ENCODE peak calls at places on chromosomes 13 and 19, in eight cellular contexts. T, R, F, W, L, X, B and I are unnamed samples.

GRCh38 chr13:100589178-100589725 is 663 bp upstream of the GGACT start:
- DNase-seq in W (no peak), L (no peak), T (no peak), F (no peak), R (no peak), X (no peak), B (no peak), I (no peak)

GRCh38 chr13:46614582-46614981 is 61.6 kb downstream of the LRCH1 start:
- DNase-seq in T (no peak), L (no peak), B (no peak), W (no peak), R (no peak), F (peak; percentile 58), X (no peak), I (peak; percentile 87)

GRCh38 chr13:75307370-75307984 is 174.5 kb downstream of the TBC1D4 start:
- DNase-seq in L (no peak), T (no peak), F (peak; percentile 14), R (no peak), X (no peak), B (no peak), W (no peak), I (peak; percentile 11)

GRCh38 chr19:38649305-38650179 is 2.1 kb downstream of the ACTN4 start:
- DNase-seq in L (no peak), W (no peak), T (no peak), X (no peak), R (no peak), F (no peak), B (no peak), I (no peak)

GRCh38 chr13:100297413-100297812 is 208.5 kb downstream of the PCCA start:
- DNase-seq in X (no peak), R (no peak), L (no peak), W (no peak), T (no peak), B (no peak), F (no peak), I (no peak)

GRCh38 chr13:30639671-30640070 is 22.0 kb downstream of the USPL1 start:
- DNase-seq in L (no peak), W (no peak), R (peak; percentile 74), T (no peak), F (peak; percentile 64), X (no peak), B (no peak), I (peak; percentile 24)

GRCh38 chr19:13102666-13103584 is at the start of gene LYL1:
- DNase-seq in X (peak; percentile 79), B (no peak), L (no peak), W (no peak), F (no peak), R (no peak), T (peak; percentile 91), I (no peak)

GRCh38 chr13:99278199-99278598 is 20.0 kb upstream of the GPR18 start:
- DNase-seq in L (no peak), R (no peak), W (no peak), T (no peak), B (no peak), F (no peak), X (no peak), I (no peak)

GRCh38 chr13:70893832-70894231 is 785.6 kb upstream of the KLHL1 start:
- DNase-seq in W (no peak), L (no peak), R (no peak), X (no peak), F (peak; percentile 21), T (no peak), B (no peak), I (peak; percentile 79)

GRCh38 chr13:64640002-64640401 is 2590.1 kb downstream of the PCDH9 start:
- DNase-seq in R (no peak), T (no peak), B (peak; percentile 39), L (no peak), F (no peak), X (no peak), W (no peak), I (peak; percentile 6)

GRCh38 chr13:72062566-72062965 is 195.6 kb upstream of the DACH1 start:
- DNase-seq in R (no peak), F (no peak), X (peak; percentile 52), L (no peak), T (no peak), W (no peak), B (peak; percentile 6), I (no peak)

GRCh38 chr13:31896427-31896826 is 135.1 kb upstream of the FRY start:
- DNase-seq in X (no peak), F (peak; percentile 70), T (peak; percentile 41), B (no peak), R (no peak), W (no peak), L (no peak), I (peak; percentile 91)

GRCh38 chr13:40613192-40613818 is 53.1 kb downstream of the FOXO1 start:
- DNase-seq in R (no peak), B (no peak), L (no peak), T (peak; percentile 60), F (no peak), W (peak; percentile 23), X (no peak), I (no peak)

GRCh38 chr19:8361921-8362793 is 1.8 kb upstream of the ANGPTL4 start:
- DNase-seq in R (peak; percentile 80), L (peak; percentile 96), X (no peak), B (peak; percentile 69), F (peak; percentile 94), T (peak; percentile 95), W (no peak), I (peak; percentile 97)

GRCh38 chr13:84192125-84192524 is 309.9 kb upstream of the SLITRK1 start:
- DNase-seq in W (no peak), T (no peak), X (no peak), B (no peak), R (no peak), L (peak; percentile 16), F (peak; percentile 98), I (peak; percentile 90)

GRCh38 chr19:2727640-2727944 is 6.4 kb upstream of the DIRAS1 start:
- DNase-seq in F (no peak), T (no peak), W (no peak), X (no peak), R (no peak), L (no peak), B (no peak), I (no peak)

GRCh38 chr13:51781246-51782022 is 22.5 kb downstream of the DHRS12 start:
- DNase-seq in X (no peak), W (no peak), L (no peak), T (no peak), F (no peak), B (peak; percentile 9), R (no peak), I (peak; percentile 57)

GRCh38 chr19:36093146-36093662 is 17.7 kb upstream of the OVOL3 start:
- DNase-seq in T (no peak), R (no peak), B (no peak), W (no peak), X (no peak), F (no peak), L (no peak), I (no peak)

GRCh38 chr19:47446534-47447469 is 24.9 kb downstream of the SLC8A2 start:
- DNase-seq in B (no peak), W (no peak), R (no peak), F (no peak), L (no peak), T (no peak), X (peak; percentile 84), I (no peak)

GRCh38 chr13:106683918-106684317 is 116.0 kb upstream of the ARGLU1 start:
- DNase-seq in W (no peak), X (no peak), F (no peak), R (no peak), B (no peak), L (no peak), T (no peak), I (no peak)

GRCh38 chr19:42132851-42133528 is 744 bp upstream of the POU2F2 start:
- DNase-seq in L (no peak), R (peak; percentile 63), B (peak; percentile 86), W (peak; percentile 80), T (peak; percentile 32), X (peak; percentile 86), F (no peak), I (peak; percentile 39)

GRCh38 chr19:42335374-42335936 is 10.0 kb downstream of the MEGF8 start:
- DNase-seq in B (no peak), T (no peak), R (no peak), L (no peak), F (no peak), W (no peak), X (no peak), I (no peak)

GRCh38 chr13:37209621-37210020 is 104.2 kb upstream of the CSNK1A1L start:
- DNase-seq in L (no peak), T (no peak), R (no peak), X (no peak), B (no peak), F (peak; percentile 47), W (no peak), I (no peak)

GRCh38 chr19:3710265-3710812 is 2.2 kb downstream of the TJP3 start:
- DNase-seq in X (no peak), T (peak; percentile 58), L (no peak), W (no peak), R (peak; percentile 32), F (no peak), B (peak; percentile 70), I (peak; percentile 71)

GRCh38 chr13:73715114-73715909 is 418.9 kb downstream of the KLF12 start:
- DNase-seq in W (peak; percentile 10), F (no peak), B (no peak), X (no peak), T (no peak), R (no peak), L (no peak), I (no peak)

GRCh38 chr13:27535546-27535945 is 84.8 kb downstream of the LNX2 start:
- DNase-seq in R (no peak), B (no peak), W (no peak), X (no peak), T (no peak), F (no peak), L (no peak), I (no peak)

GRCh38 chr19:46962030-46962570 is 57.5 kb upstream of the NPAS1 start:
- DNase-seq in W (no peak), T (no peak), R (no peak), B (no peak), X (no peak), L (no peak), F (no peak), I (no peak)